ENCODE peak calls at places on chromosome 1, in five cellular contexts. One of them, this sample, is unnamed.

GRCh38 chr1:152926091-152926490 is 17.7 kb downstream of the IVL start:
- DNase-seq in amniotic stem cell: no peak
- DNase-seq in EL: peak; percentile 57
- DNase-seq in NCI-H82: peak; percentile 28
- DNase-seq in AG04450: no peak
- DNase-seq in this sample: peak; percentile 10

GRCh38 chr1:205961970-205962820 is 18.9 kb upstream of the SLC26A9 start:
- DNase-seq in AG04450: no peak
- DNase-seq in EL: peak; percentile 46
- DNase-seq in amniotic stem cell: no peak
- DNase-seq in NCI-H82: no peak
- DNase-seq in this sample: no peak

GRCh38 chr1:183304466-183305122 is 113.6 kb downstream of the NMNAT2 start:
- DNase-seq in EL: no peak
- DNase-seq in AG04450: no peak
- DNase-seq in NCI-H82: peak; percentile 93
- DNase-seq in amniotic stem cell: no peak
- DNase-seq in this sample: no peak

GRCh38 chr1:11594222-11594621 is 60.0 kb downstream of the FBXO2 start:
- DNase-seq in EL: peak; percentile 25
- DNase-seq in amniotic stem cell: no peak
- DNase-seq in AG04450: no peak
- DNase-seq in NCI-H82: peak; percentile 41
- DNase-seq in this sample: no peak

GRCh38 chr1:7218210-7218832 is 433.1 kb downstream of the CAMTA1 start:
- DNase-seq in NCI-H82: peak; percentile 86
- DNase-seq in AG04450: no peak
- DNase-seq in EL: peak; percentile 59
- DNase-seq in amniotic stem cell: no peak
- DNase-seq in this sample: no peak

GRCh38 chr1:94069649-94070285 is 51.2 kb downstream of the ABCA4 start:
- DNase-seq in AG04450: no peak
- DNase-seq in EL: peak; percentile 60
- DNase-seq in NCI-H82: no peak
- DNase-seq in amniotic stem cell: no peak
- DNase-seq in this sample: no peak

GRCh38 chr1:94926365-94926914 is 470 bp downstream of the CNN3 start:
- DNase-seq in AG04450: no peak
- DNase-seq in NCI-H82: peak; percentile 81
- DNase-seq in amniotic stem cell: no peak
- DNase-seq in EL: peak; percentile 67
- DNase-seq in this sample: no peak

GRCh38 chr1:202553560-202554038 is 156.7 kb downstream of the SYT2 start:
- DNase-seq in AG04450: no peak
- DNase-seq in EL: no peak
- DNase-seq in amniotic stem cell: no peak
- DNase-seq in NCI-H82: peak; percentile 48
- DNase-seq in this sample: no peak

GRCh38 chr1:25609921-25610320 is 6.7 kb upstream of the MAN1C1 start:
- DNase-seq in NCI-H82: peak; percentile 63
- DNase-seq in amniotic stem cell: no peak
- DNase-seq in AG04450: no peak
- DNase-seq in EL: no peak
- DNase-seq in this sample: no peak

This sample was measured in Panc1.